ENCODE peak calls at places on chromosomes 6 and 20, in four cellular contexts. B is HepG2, J is K562, R is GM12878. K is an unnamed sample.

GRCh38 chr20:1266167-1266973 is at the start of gene SNPH:
- DNase-seq in J (peak; percentile 79), B (no peak), R (no peak), K (peak; percentile 82)

GRCh38 chr6:25124216-25124615 is 155.0 kb upstream of the CARMIL1 start:
- DNase-seq in B (no peak), R (no peak), J (no peak), K (no peak)

GRCh38 chr6:84362180-84362821 is 134.9 kb upstream of the CEP162 start:
- DNase-seq in J (no peak), B (no peak), R (no peak), K (no peak)

GRCh38 chr6:73285674-73286283 is 22.8 kb upstream of the KHDC1 start:
- DNase-seq in R (no peak), J (peak; percentile 59), B (peak; percentile 25), K (peak; percentile 47)

GRCh38 chr6:118677193-118677592 is 25.8 kb upstream of the CEP85L start:
- DNase-seq in R (no peak), J (no peak), B (no peak), K (no peak)

GRCh38 chr20:40956503-40956902 is 72.1 kb upstream of the TOP1 start:
- DNase-seq in R (no peak), J (no peak), B (no peak), K (no peak)

GRCh38 chr6:81451787-81452186 is 300.7 kb downstream of the TENT5A start:
- DNase-seq in B (peak; percentile 69), J (no peak), R (no peak), K (peak; percentile 21)

GRCh38 chr6:20931093-20931492 is 396.8 kb downstream of the CDKAL1 start:
- DNase-seq in B (no peak), R (no peak), J (no peak), K (no peak)

GRCh38 chr20:62583424-62583920 is 58.8 kb upstream of the SLCO4A1 start:
- DNase-seq in R (no peak), B (no peak), J (no peak), K (no peak)

GRCh38 chr6:21740719-21741118 is 147.2 kb downstream of the SOX4 start:
- DNase-seq in B (no peak), J (no peak), R (no peak), K (no peak)

GRCh38 chr6:68040312-68040778 is 594.7 kb upstream of the ADGRB3 start:
- DNase-seq in J (no peak), B (no peak), R (no peak), K (no peak)

GRCh38 chr6:157459327-157459726 is 78.3 kb downstream of the ZDHHC14 start:
- DNase-seq in B (no peak), J (peak; percentile 71), R (no peak), K (no peak)

GRCh38 chr20:3777726-3778629 is 3.3 kb downstream of the SPEF1 start:
- DNase-seq in R (no peak), B (no peak), J (no peak), K (peak; percentile 95)
- TF ChIP-seq JUNB in R (no peak), B (no peak), J (no peak), K (no peak)

DNA sequence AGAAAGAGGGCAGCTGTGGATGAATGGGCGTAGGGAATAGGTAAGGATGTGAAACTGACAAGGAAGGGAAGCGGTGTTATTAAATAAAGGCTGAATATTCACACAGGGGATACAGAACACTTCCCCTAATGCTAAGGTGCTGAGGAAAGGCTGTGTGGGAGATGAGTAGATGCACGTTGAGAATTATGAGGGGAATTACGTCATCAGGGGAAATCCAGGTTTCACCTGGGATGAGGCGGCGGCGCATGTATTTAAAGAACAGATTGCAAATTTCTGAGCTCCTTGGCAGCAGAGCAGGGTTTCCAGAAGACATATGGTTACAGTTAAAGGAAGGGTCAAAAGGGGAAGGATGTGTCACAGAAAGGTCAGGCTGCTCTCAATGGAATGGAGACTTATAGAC is 28.7 kb upstream of the EDN1 start:
- DNase-seq in B (no peak), R (peak; percentile 26), J (no peak), K (no peak)
- TF ChIP-seq BHLHE40 in B (no peak), R (no peak), J (no peak), K (no peak)

DNA sequence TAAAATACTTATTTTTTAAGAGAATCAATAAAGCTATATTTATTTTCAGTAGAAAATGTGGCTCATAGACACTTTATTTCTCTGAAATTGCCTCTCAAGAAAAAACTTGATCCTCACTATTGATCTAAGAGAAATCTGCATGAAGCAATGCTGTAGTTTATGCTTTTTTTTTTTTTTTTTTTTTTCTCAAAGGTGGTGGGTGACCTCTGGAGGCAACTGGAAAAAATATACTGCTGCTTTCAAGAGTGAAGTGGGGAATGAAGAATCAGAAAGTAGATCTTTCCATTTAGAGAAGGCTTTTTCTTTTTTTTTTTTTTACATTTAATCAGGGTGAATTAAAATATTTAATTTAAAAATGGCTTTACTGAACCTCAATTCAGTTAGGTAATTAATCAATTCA is 169.3 kb downstream of the SLC16A10 start:
- DNase-seq in B (peak; percentile 42), J (no peak), R (no peak), K (no peak)
- TF ChIP-seq CEBPB in B (no peak), J (no peak), R (no peak), K (no peak)

GRCh38 chr6:155388546-155388945 is 67.1 kb downstream of the NOX3 start:
- DNase-seq in B (no peak), R (no peak), J (no peak), K (no peak)
- TF ChIP-seq JUNB in B (no peak), R (no peak), J (no peak), K (no peak)

GRCh38 chr6:4133941-4134838 is 1.2 kb downstream of the ECI2 start:
- DNase-seq in B (peak; percentile 57), J (peak; percentile 41), R (no peak), K (no peak)
- TF ChIP-seq BHLHE40 in B (peak; percentile 30), J (peak; percentile 72), R (peak; percentile 92), K (no peak)

DNA sequence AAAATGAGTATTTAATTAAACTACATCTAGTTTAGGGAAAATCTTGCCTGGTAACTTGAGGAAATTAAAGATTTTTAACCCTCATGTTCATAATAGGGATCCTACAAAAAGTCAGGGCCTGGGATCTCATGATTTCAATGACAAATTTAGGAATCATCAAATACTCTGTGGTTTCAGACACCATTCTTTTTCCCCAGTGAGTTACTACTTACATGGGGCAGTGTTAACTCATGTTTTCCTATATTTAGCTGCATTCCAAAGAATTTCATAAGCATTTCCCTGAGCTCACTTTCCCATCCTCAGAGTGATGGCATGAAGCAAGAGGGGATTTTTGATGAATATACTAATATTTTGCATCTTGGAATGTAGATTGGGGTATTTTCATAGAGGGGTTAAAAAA is 321.7 kb downstream of the CENPW start:
- DNase-seq in B (no peak), R (no peak), J (no peak), K (peak; percentile 1)
- TF ChIP-seq CEBPB in B (no peak), R (no peak), J (no peak), K (no peak)

GRCh38 chr6:79872303-79872702 is 75.0 kb downstream of the ELOVL4 start:
- DNase-seq in B (no peak), J (no peak), R (no peak), K (no peak)

GRCh38 chr6:79869184-79869583 is 78.2 kb downstream of the ELOVL4 start:
- DNase-seq in J (no peak), B (no peak), R (no peak), K (no peak)

GRCh38 chr6:79868098-79868722 is 79.1 kb downstream of the ELOVL4 start:
- DNase-seq in B (peak; percentile 54), R (peak; percentile 20), J (peak; percentile 37), K (peak; percentile 44)

GRCh38 chr6:79872986-79873385 is 74.4 kb downstream of the ELOVL4 start:
- DNase-seq in J (no peak), R (no peak), B (no peak), K (peak; percentile 2)

DNA sequence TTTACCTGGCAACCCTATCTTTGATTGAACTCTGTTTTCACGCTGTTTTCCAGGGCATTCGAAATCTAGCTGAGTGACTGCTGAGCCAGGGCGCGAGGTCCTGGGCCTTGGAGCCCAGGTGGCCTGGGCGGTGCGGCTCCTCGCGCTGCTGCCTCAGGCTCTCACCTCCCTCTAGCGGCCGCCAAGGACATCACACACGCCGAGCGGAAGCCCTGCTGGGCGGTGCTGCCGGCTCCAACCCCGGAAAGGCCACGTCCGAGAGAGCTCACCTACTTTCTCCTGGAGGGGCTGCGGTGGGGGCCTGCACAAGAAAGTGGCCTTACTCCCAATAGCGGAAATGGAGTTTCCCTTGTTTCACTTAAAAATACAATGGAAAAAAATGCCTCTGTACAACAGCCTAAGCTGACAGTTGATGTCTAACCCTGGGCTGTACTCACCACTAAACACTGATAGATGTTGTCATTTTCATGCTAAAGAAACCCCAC is 77.7 kb downstream of the ELOVL4 start:
- DNase-seq in R (peak; percentile 19), B (peak; percentile 53), J (peak; percentile 84), K (peak; percentile 72)
- TF ChIP-seq JUNB in R (no peak), B (no peak), J (no peak), K (no peak)

GRCh38 chr6:44258325-44258863 is 1.1 kb upstream of the SLC35B2 start:
- DNase-seq in J (no peak), B (no peak), R (no peak), K (no peak)
- TF ChIP-seq BHLHE40 in J (no peak), B (no peak), R (peak; percentile 55), K (no peak)

K was measured in A549.